ENCODE peak calls at places on chromosomes 6 and 20, in four cellular contexts. P is NCI-H2171, B is OCI-LY7, A is brain microvascular endothelial cell. K is an unnamed sample.

GRCh38 chr20:43508106-43508505 is 609 bp downstream of the L3MBTL1 start:
- DNase-seq in P (no peak), B (no peak), A (no peak), K (no peak)

GRCh38 chr20:60057866-60058807 is 99.9 kb downstream of the CDH26 start:
- DNase-seq in P (peak), B (peak), A (peak), K (no peak)

GRCh38 chr6:160077526-160077925 is 44.1 kb upstream of the SLC22A1 start:
- DNase-seq in A (no peak), P (no peak), B (no peak), K (no peak)

GRCh38 chr6:37946021-37946420 is 126.5 kb downstream of the ZFAND3 start:
- DNase-seq in B (no peak), P (no peak), A (no peak), K (no peak)

GRCh38 chr6:27797960-27798359 is 114.2 kb downstream of the OR2B2 start:
- DNase-seq in B (no peak), A (no peak), P (no peak), K (no peak)

GRCh38 chr6:169230322-169230665 is 23.4 kb downstream of the THBS2 start:
- DNase-seq in B (no peak), A (no peak), P (no peak), K (no peak)

GRCh38 chr20:13105864-13106457 is 97.2 kb downstream of the SPTLC3 start:
- DNase-seq in A (peak), B (peak), P (peak), K (peak)

GRCh38 chr20:4415281-4415680 is 306.4 kb upstream of the PRND start:
- DNase-seq in A (no peak), B (no peak), P (no peak), K (no peak)

GRCh38 chr20:58511364-58511763 is 3.8 kb downstream of the APCDD1L start:
- DNase-seq in B (no peak), P (no peak), A (peak), K (peak)

GRCh38 chr20:24761220-24762065 is 187.6 kb upstream of the CST7 start:
- DNase-seq in B (no peak), A (no peak), P (no peak), K (no peak)

K was measured in dermis blood vessel endothelial cell.